ENCODE peak calls at places on chromosome 4, in six cellular contexts. E is IMR-90, L is heart left ventricle, O is adrenal gland, R is Peyer's patch, D is suprapubic skin. X is an unnamed sample. For H3K4me1 and H3K27me3, the result is how much of the 10 kb centered on the place peaks cover.

GRCh38 chr4:19803406-19803805 is 448.3 kb upstream of the SLIT2 start:
- DNase-seq in E (peak), L (no peak), O (no peak), R (no peak), D (no peak), X (no peak)

GRCh38 chr4:15368906-15369305 is 58.9 kb upstream of the C1QTNF7 start:
- DNase-seq in E (peak), L (no peak), O (no peak), R (no peak), D (no peak), X (no peak)

GRCh38 chr4:110501826-110502225 is 25.9 kb downstream of the ENPEP start:
- DNase-seq in E (peak), L (no peak), O (no peak), R (no peak), D (no peak), X (no peak)

GRCh38 chr4:74112399-74113090 is 13.6 kb upstream of the CXCL2 start:
- DNase-seq in E (peak), L (no peak), O (no peak), R (no peak), D (no peak), X (no peak)

GRCh38 chr4:34953145-34953799 is 1291.0 kb downstream of the ARAP2 start:
- DNase-seq in E (no peak), L (no peak), O (no peak), R (no peak), D (no peak), X (no peak)

GRCh38 chr4:124334119-124334518 is 378.4 kb downstream of the ANKRD50 start:
- DNase-seq in E (peak), L (peak), O (peak), R (no peak), D (no peak), X (peak)

GRCh38 chr4:105140684-105141490 is 5.8 kb upstream of the TET2 start:
- DNase-seq in E (no peak), L (peak), O (peak), R (no peak), D (no peak), X (no peak)

GRCh38 chr4:114386637-114387233 is 211.9 kb upstream of the UGT8 start:
- DNase-seq in E (peak), L (no peak), O (no peak), R (no peak), D (no peak), X (peak)

GRCh38 chr4:86302242-86302641 is 57.6 kb downstream of the MAPK10 start:
- DNase-seq in E (peak), L (peak), O (peak), R (no peak), D (no peak), X (peak)

DNA sequence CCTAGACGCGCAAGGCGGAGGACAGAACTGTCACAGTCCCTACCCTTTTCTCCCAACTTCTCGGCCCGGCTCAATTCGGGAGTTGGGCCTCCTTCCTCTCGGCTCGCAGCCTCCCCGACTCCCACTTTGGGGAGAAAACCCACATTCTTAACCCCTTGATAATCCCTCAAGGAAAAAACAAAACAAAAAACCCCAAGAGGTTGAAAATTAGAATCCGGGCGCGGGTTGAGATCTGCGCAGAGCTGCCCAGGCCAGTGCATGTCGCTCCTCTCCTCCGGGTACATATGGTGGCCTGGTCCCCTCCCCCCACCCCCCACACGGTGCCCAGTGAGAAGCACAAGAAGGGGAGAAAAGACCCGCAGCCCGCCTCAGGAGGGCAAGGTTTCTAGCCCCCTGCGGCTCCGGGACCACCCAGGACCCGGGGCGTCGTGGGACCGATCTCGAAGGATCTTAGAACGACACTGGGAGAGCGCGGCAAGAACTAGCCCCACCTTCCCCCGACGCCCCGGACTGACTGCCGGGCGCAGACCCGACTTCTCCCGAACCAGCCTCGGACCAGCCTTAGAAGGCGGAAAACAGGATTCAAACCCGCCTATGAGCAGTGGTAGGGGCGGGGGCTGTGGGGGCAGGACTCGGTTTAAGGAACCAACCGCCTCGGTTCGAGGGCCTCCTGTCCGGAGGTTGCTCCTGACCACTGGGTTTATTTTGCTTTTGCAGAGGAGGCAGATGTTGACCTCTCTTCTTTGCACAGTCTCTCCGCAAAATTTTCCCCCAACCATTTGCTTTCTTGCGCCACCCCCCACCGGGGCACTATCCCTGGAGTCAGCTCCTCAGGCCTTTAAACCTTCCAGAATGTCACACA is 2.5 kb upstream of the PDGFRA start:
- DNase-seq in E (peak), L (peak), O (peak), R (peak), D (peak), X (peak)
- TF ChIP-seq POLR2A in E (peak), L (no peak), O (no peak), R (peak), D (no peak), X (no peak)

GRCh38 chr4:128380306-128380705 is 92.7 kb upstream of the PGRMC2 start:
- DNase-seq in E (no peak), L (no peak), O (no peak), R (no peak), D (no peak), X (no peak)
- H3K4me1 ChIP-seq in E (under half), L (under half), O (under half), R (under half), D (under half), X (under half)

DNA sequence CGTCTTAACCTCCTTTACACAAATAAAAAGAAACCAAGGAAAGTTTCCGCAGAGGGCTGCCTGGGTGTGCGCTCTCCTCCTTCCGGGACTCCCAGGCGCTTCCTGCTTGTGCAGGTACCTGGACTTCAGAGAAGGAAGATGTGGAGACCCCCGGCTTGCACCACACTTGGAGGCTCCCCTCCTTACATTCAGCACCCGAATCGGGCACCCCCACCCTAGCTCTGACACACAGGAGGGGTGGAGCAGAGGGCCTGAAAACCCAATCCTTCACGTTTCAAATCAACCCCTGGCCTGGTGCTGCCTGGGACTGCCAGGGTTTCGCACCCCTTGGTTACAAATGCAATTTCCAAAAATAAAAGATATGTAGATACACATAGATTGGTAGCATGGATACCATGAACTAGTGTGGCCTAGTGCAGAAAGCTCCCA is 3.1 kb downstream of the NKX3-2 start:
- DNase-seq in E (no peak), L (no peak), O (no peak), R (no peak), D (no peak), X (no peak)
- H3K27me3 ChIP-seq in E (half or more), L (half or more), O (half or more), R (half or more), D (half or more), X (half or more)

GRCh38 chr4:145735330-145735638 is 55.3 kb downstream of the C4orf51 start:
- DNase-seq in E (peak), L (no peak), O (no peak), R (no peak), D (no peak), X (no peak)

GRCh38 chr4:145732895-145733880 is 53.2 kb downstream of the C4orf51 start:
- DNase-seq in E (peak), L (peak), O (peak), R (peak), D (peak), X (peak)

GRCh38 chr4:145735777-145736176 is 55.8 kb downstream of the C4orf51 start:
- DNase-seq in E (no peak), L (no peak), O (no peak), R (no peak), D (no peak), X (no peak)

GRCh38 chr4:145734051-145734450 is 54.1 kb downstream of the C4orf51 start:
- DNase-seq in E (no peak), L (no peak), O (no peak), R (no peak), D (no peak), X (no peak)

GRCh38 chr4:145734576-145735329 is 54.8 kb downstream of the C4orf51 start:
- DNase-seq in E (peak), L (peak), O (peak), R (no peak), D (peak), X (peak)
- TF ChIP-seq POLR2A in E (peak), L (no peak), O (no peak), R (no peak), D (no peak), X (peak)

GRCh38 chr4:174496631-174497442 is 25.5 kb downstream of the HPGD start:
- DNase-seq in E (no peak), L (no peak), O (no peak), R (peak), D (no peak), X (no peak)
- H3K4me1 ChIP-seq in E (under half), L (under half), O (under half), R (under half), D (under half), X (under half)

GRCh38 chr4:152935661-152936445 is at the start of gene FHDC1:
- DNase-seq in E (no peak), L (no peak), O (no peak), R (peak), D (peak), X (peak)

GRCh38 chr4:152937535-152938236 is 1.6 kb downstream of the FHDC1 start:
- DNase-seq in E (peak), L (peak), O (no peak), R (peak), D (no peak), X (peak)

GRCh38 chr4:152937280-152937534 is 1.1 kb downstream of the FHDC1 start:
- DNase-seq in E (no peak), L (no peak), O (no peak), R (no peak), D (no peak), X (no peak)

GRCh38 chr4:152936446-152937279 is 540 bp downstream of the FHDC1 start:
- DNase-seq in E (peak), L (peak), O (no peak), R (peak), D (no peak), X (peak)

GRCh38 chr4:152935138-152935537 is 985 bp upstream of the FHDC1 start:
- DNase-seq in E (no peak), L (no peak), O (no peak), R (peak), D (no peak), X (peak)
- H3K27me3 ChIP-seq in E (half or more), L (under half), O (under half), R (under half), D (under half), X (under half)

X was measured in body of pancreas.